ENCODE peak calls at places on chromosomes 7 and 10, in eight cellular contexts. V is thoracic aorta, E is ascending aorta, R is fibroblast of mammary gland, B is heart left ventricle, M is type B pancreatic cell, Z is PC-3, U is neural progenitor cell. I is an unnamed sample.

GRCh38 chr10:72340911-72341310 is 13.8 kb downstream of the DNAJB12 start:
- DNase-seq in U (no peak), M (no peak), V (no peak), B (no peak), E (no peak), R (no peak), Z (no peak), I (no peak)

GRCh38 chr7:6516387-6516983 is 34.8 kb downstream of the GRID2IP start:
- DNase-seq in V (peak), E (peak), M (peak), U (peak), R (peak), Z (peak), B (peak), I (peak)

GRCh38 chr10:72889391-72889831 is 4.1 kb upstream of the OIT3 start:
- DNase-seq in U (no peak), R (peak), V (no peak), E (no peak), B (no peak), M (no peak), Z (peak), I (no peak)

GRCh38 chr7:21580073-21580521 is 37.3 kb downstream of the DNAH11 start:
- DNase-seq in Z (peak), M (no peak), U (no peak), V (no peak), B (no peak), R (peak), E (no peak), I (no peak)

GRCh38 chr10:44715081-44715480 is 196.1 kb upstream of the TMEM72 start:
- DNase-seq in V (no peak), Z (no peak), U (no peak), R (peak), M (no peak), E (no peak), B (no peak), I (no peak)

GRCh38 chr7:149868638-149869290 is 5.0 kb upstream of the ATP6V0E2 start:
- DNase-seq in U (no peak), R (no peak), E (no peak), B (no peak), M (no peak), Z (no peak), V (no peak), I (no peak)

GRCh38 chr7:16739863-16740622 is 13.5 kb upstream of the TSPAN13 start:
- DNase-seq in M (no peak), U (no peak), R (peak), E (no peak), B (peak), Z (peak), V (no peak), I (no peak)

GRCh38 chr10:35386594-35387174 is 50.4 kb downstream of the CCNY start:
- DNase-seq in R (no peak), U (peak), Z (peak), M (no peak), V (no peak), E (no peak), B (peak), I (no peak)

GRCh38 chr10:26384600-26384999 is 53.5 kb upstream of the APBB1IP start:
- DNase-seq in R (no peak), M (no peak), B (no peak), E (no peak), V (no peak), U (no peak), Z (no peak), I (no peak)

GRCh38 chr7:99440195-99440594 is 1.5 kb downstream of the CPSF4 start:
- DNase-seq in B (no peak), E (no peak), M (no peak), Z (no peak), U (no peak), R (peak), V (no peak), I (no peak)

GRCh38 chr7:134834689-134835462 is 55.4 kb downstream of the CALD1 start:
- DNase-seq in B (peak), V (no peak), U (no peak), E (no peak), M (no peak), R (peak), Z (no peak), I (no peak)

GRCh38 chr7:45256775-45257174 is 99.2 kb downstream of the RAMP3 start:
- DNase-seq in R (no peak), E (no peak), Z (no peak), V (no peak), U (no peak), B (no peak), M (no peak), I (no peak)

GRCh38 chr7:26284995-26285632 is 6.5 kb upstream of the SNX10 start:
- DNase-seq in V (no peak), M (no peak), B (no peak), E (no peak), R (no peak), Z (peak), U (peak), I (no peak)
- TF ChIP-seq CTCF in V (no peak), M (no peak), B (no peak), E (no peak), R (peak), Z (peak), U (peak), I (no peak)

GRCh38 chr10:60942134-60942533 is 1.9 kb downstream of the RHOBTB1 start:
- DNase-seq in U (no peak), E (no peak), M (no peak), R (no peak), V (no peak), Z (no peak), B (no peak), I (no peak)

GRCh38 chr10:60944910-60945297 is 919 bp upstream of the RHOBTB1 start:
- DNase-seq in R (no peak), Z (no peak), M (no peak), E (no peak), U (no peak), V (no peak), B (peak), I (no peak)

GRCh38 chr10:60942604-60943269 is 1.2 kb downstream of the RHOBTB1 start:
- DNase-seq in U (no peak), E (no peak), Z (peak), V (peak), R (peak), B (peak), M (no peak), I (no peak)

GRCh38 chr10:60944159-60944909 is at the start of gene RHOBTB1:
- DNase-seq in V (peak), B (peak), R (peak), Z (peak), M (peak), U (peak), E (peak), I (peak)

DNA sequence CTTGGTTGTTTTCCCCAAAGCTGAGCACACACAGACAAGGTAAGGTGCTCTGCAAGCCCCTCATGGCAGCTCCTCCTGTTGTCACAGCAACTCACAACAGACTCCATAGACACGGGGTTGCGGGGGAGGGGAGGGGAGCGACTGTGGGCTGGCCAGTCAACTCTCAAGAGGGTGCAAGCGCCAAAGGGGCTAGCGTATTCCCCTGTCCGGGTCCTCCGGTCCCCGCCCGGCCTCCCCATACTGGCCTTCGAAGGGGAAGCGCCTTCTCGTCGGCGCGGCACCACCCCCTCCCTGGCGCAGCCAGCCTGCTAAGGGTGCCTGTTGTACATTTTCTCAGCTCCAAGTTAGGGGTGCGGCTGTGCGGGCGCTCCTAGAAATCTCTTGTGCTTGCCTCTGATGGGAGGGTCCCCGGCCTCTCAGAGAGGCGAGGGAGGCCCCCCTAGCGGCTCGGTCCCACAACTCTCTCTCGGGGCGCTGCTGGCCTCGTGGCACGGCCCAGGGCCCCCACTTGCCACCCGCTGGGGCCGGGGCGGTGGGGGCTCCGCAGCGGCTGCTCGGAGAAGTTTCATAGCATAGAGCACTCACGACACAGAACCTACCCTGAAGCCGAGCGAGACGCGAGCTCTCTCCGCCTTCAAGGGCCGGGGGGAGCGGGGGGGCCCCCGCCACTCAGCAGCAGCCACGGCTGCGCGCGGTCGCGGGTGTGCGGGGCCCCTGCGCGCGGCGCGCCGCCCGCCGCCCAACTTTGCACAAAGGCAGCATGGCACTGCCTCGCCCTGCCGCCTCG is 420 bp downstream of the RHOBTB1 start:
- DNase-seq in B (peak), Z (peak), M (peak), E (peak), U (peak), R (peak), V (peak), I (peak)
- TF ChIP-seq CTCF in B (no peak), Z (no peak), M (peak), E (no peak), U (peak), R (no peak), V (no peak), I (no peak)

GRCh38 chr10:128860574-128860973 is 606.5 kb upstream of the MGMT start:
- DNase-seq in V (no peak), E (no peak), M (no peak), U (no peak), B (no peak), Z (no peak), R (no peak), I (no peak)
- TF ChIP-seq CTCF in V (no peak), E (no peak), M (no peak), U (no peak), B (no peak), Z (no peak), R (no peak), I (no peak)

GRCh38 chr7:82017334-82017943 is 247.6 kb upstream of the HGF start:
- DNase-seq in V (no peak), Z (peak), M (no peak), U (peak), E (no peak), R (peak), B (no peak), I (no peak)
- TF ChIP-seq CTCF in V (peak), Z (peak), M (peak), U (peak), E (peak), R (peak), B (peak), I (no peak)

GRCh38 chr7:101560856-101561255 is 68.2 kb downstream of the MYL10 start:
- DNase-seq in V (no peak), R (no peak), E (no peak), Z (no peak), M (no peak), B (no peak), U (no peak), I (no peak)

GRCh38 chr7:101557978-101558741 is 70.9 kb downstream of the MYL10 start:
- DNase-seq in V (no peak), R (no peak), U (no peak), B (no peak), E (no peak), Z (no peak), M (no peak), I (no peak)

GRCh38 chr7:101559586-101559985 is 69.5 kb downstream of the MYL10 start:
- DNase-seq in M (no peak), V (no peak), Z (no peak), R (no peak), B (no peak), E (no peak), U (no peak), I (no peak)

GRCh38 chr7:101557421-101557820 is 71.7 kb downstream of the MYL10 start:
- DNase-seq in U (no peak), B (no peak), V (no peak), Z (no peak), E (no peak), R (no peak), M (no peak), I (no peak)

DNA sequence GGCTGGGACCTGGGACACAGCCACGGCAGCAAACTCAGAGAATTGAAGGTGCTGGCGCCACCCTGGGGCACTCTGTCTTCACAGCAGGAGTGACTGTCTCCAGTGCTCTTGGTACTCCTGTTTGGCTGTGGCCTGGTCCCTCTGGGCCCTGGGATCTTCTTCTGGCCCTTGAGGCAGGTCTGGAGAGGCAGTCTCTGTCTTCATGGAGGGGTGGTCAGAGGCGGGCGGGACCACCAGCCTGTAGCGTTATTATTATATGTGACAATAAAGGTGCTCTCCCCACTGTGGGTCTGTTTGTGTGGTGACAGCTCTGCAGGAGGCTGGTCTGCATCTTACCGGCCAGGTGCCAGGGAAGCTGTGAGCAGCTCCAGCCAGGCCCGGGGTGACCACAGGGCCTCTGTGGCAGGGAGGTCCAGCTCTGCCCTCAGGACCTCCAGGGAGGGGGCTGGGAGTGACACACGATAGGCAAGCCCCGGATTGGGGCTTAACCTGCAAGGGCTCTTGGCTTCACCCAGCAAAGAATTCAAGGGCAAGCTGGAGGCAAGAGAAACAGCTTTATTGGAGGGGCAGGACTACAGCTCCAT is 70.3 kb downstream of the MYL10 start:
- DNase-seq in R (no peak), U (no peak), Z (peak), M (no peak), V (no peak), E (no peak), B (no peak), I (no peak)
- TF ChIP-seq CTCF in R (no peak), U (no peak), Z (peak), M (no peak), V (no peak), E (no peak), B (no peak), I (no peak)

GRCh38 chr10:17736223-17736622 is 15.8 kb upstream of the TMEM236 start:
- DNase-seq in M (no peak), E (no peak), B (no peak), R (no peak), V (no peak), Z (peak), U (no peak), I (no peak)
- TF ChIP-seq CTCF in M (no peak), E (no peak), B (no peak), R (no peak), V (no peak), Z (no peak), U (no peak), I (no peak)

DNA sequence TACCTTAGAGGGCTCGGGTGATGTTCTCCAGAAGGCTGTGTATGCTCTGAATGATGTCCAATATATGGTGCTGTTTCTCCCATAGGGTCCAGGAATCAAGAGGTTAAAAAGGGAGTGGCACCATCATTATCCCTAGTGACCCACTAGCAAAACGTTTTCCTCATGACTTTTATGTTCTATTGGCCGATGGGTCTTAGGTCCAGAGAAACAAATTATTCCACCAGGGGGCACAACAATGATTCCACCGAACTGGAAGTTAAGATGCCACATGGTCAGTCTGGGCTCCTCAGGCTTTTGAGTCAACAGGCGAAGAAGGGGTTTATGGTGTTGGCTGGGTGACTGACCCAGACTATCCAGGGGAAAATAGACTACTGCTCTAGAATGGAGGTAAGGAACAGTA is 256.1 kb downstream of the COBL start:
- DNase-seq in E (no peak), U (no peak), Z (no peak), M (no peak), B (no peak), R (peak), V (no peak), I (no peak)
- TF ChIP-seq CTCF in E (no peak), U (peak), Z (peak), M (no peak), B (peak), R (no peak), V (no peak), I (no peak)

I was measured in glutamatergic neuron.